ENCODE peak calls at places on chromosomes 13 and 19, in four cellular contexts. G, T, P and Z are unnamed samples.
A peak's percentile ranks its signal among the peaks of the same experiment; 100 is the strongest.

GRCh38 chr19:52638601-52639000 is 446 bp upstream of the ZNF83 start:
- DNase-seq in P (no peak), G (no peak), T (peak; percentile 42), Z (no peak)

GRCh38 chr19:688214-688613 is 7.0 kb downstream of the PRSS57 start:
- DNase-seq in G (no peak), T (no peak), P (no peak), Z (no peak)

GRCh38 chr19:44131955-44132354 is 9.4 kb upstream of the ZNF234 start:
- DNase-seq in G (no peak), P (no peak), T (no peak), Z (no peak)

GRCh38 chr19:45558399-45558878 is 26.2 kb downstream of the OPA3 start:
- DNase-seq in P (no peak), G (peak; percentile 26), T (peak; percentile 87), Z (peak; percentile 94)

GRCh38 chr13:101155920-101156319 is 260.4 kb downstream of the NALCN start:
- DNase-seq in P (no peak), G (no peak), T (no peak), Z (peak; percentile 59)

GRCh38 chr19:48102870-48103751 is 7.5 kb downstream of the PLA2G4C start:
- DNase-seq in G (no peak), P (no peak), T (no peak), Z (peak; percentile 82)

GRCh38 chr19:33344210-33344609 is 29.3 kb upstream of the CEBPG start:
- DNase-seq in P (no peak), G (no peak), T (no peak), Z (no peak)

GRCh38 chr19:4380254-4380727 is 20.1 kb downstream of the SH3GL1 start:
- DNase-seq in G (peak; percentile 40), P (no peak), T (peak; percentile 56), Z (peak; percentile 66)

GRCh38 chr13:27203854-27204253 is 32.2 kb upstream of the USP12 start:
- DNase-seq in G (no peak), P (no peak), T (no peak), Z (peak; percentile 45)

GRCh38 chr13:46721054-46721453 is 75.9 kb downstream of the ESD start:
- DNase-seq in P (no peak), T (peak; percentile 21), G (no peak), Z (peak; percentile 77)

GRCh38 chr19:13164370-13165090 is 14.3 kb downstream of the IER2 start:
- DNase-seq in G (peak; percentile 24), T (no peak), P (no peak), Z (peak; percentile 68)

GRCh38 chr19:611506-611869 is 21.8 kb downstream of the HCN2 start:
- DNase-seq in G (no peak), T (no peak), P (no peak), Z (no peak)

GRCh38 chr19:48837586-48838191 is 1.4 kb upstream of the HSD17B14 start:
- DNase-seq in G (no peak), P (no peak), T (no peak), Z (peak; percentile 40)

GRCh38 chr13:49635599-49636433 is 7.5 kb downstream of the ARL11 start:
- DNase-seq in T (no peak), P (no peak), G (no peak), Z (peak; percentile 82)

GRCh38 chr19:430701-431100 is 21.8 kb upstream of the C2CD4C start:
- DNase-seq in P (no peak), T (no peak), G (no peak), Z (no peak)

GRCh38 chr19:32404939-32405430 is 585 bp upstream of the DPY19L3 start:
- DNase-seq in G (no peak), T (no peak), P (peak; percentile 45), Z (no peak)

GRCh38 chr13:114140131-114140908 is 7.9 kb upstream of the RASA3 start:
- DNase-seq in T (no peak), P (no peak), G (no peak), Z (no peak)

GRCh38 chr19:37361994-37362393 is 8.9 kb upstream of the ZNF527 start:
- DNase-seq in G (no peak), P (no peak), T (no peak), Z (no peak)

GRCh38 chr13:43664700-43665191 is 122.0 kb downstream of the ENOX1 start:
- DNase-seq in T (no peak), G (no peak), P (no peak), Z (no peak)

GRCh38 chr13:112616586-112617381 is 28.8 kb upstream of the TUBGCP3 start:
- DNase-seq in T (peak; percentile 68), P (no peak), G (no peak), Z (peak; percentile 65)

GRCh38 chr19:34364830-34365462 is at the start of gene GPI:
- DNase-seq in G (peak; percentile 68), T (peak; percentile 88), P (peak; percentile 63), Z (peak; percentile 90)

GRCh38 chr13:68099616-68100015 is 869.5 kb upstream of the PCDH9 start:
- DNase-seq in T (no peak), G (no peak), P (no peak), Z (no peak)

GRCh38 chr19:17125728-17126677 is 50.4 kb downstream of the MYO9B start:
- DNase-seq in T (peak; percentile 80), P (no peak), G (peak; percentile 51), Z (peak; percentile 93)

GRCh38 chr13:66618702-66619101 is 611.4 kb downstream of the PCDH9 start:
- DNase-seq in P (no peak), T (peak; percentile 14), G (no peak), Z (peak; percentile 43)

GRCh38 chr13:113971471-113972231 is 2.2 kb downstream of the C13orf46 start:
- DNase-seq in P (no peak), T (no peak), G (no peak), Z (no peak)

GRCh38 chr13:89726690-89727435 is 1620.6 kb upstream of the MIR17HG start:
- DNase-seq in G (no peak), T (no peak), P (no peak), Z (no peak)

GRCh38 chr13:30371649-30372265 is 50.5 kb upstream of the UBE2L5 start:
- DNase-seq in P (no peak), T (peak; percentile 70), G (peak; percentile 68), Z (peak; percentile 99)

GRCh38 chr13:44109986-44110640 is 230.4 kb downstream of the LACC1 start:
- DNase-seq in T (no peak), P (no peak), G (no peak), Z (no peak)

GRCh38 chr13:50125556-50126377 is 110.5 kb downstream of the KCNRG start:
- DNase-seq in T (no peak), G (peak; percentile 73), P (peak; percentile 79), Z (peak; percentile 96)

GRCh38 chr19:4636151-4636717 is 3.1 kb upstream of the TNFAIP8L1 start:
- DNase-seq in P (no peak), G (peak; percentile 87), T (peak; percentile 87), Z (peak; percentile 86)

GRCh38 chr19:51784922-51785690 is 9.9 kb upstream of the FPR3 start:
- DNase-seq in P (no peak), T (peak; percentile 16), G (no peak), Z (peak; percentile 85)

GRCh38 chr19:49855277-49855675 is 4.3 kb downstream of the PTOV1 start:
- DNase-seq in G (no peak), T (no peak), P (no peak), Z (peak; percentile 70)

GRCh38 chr19:1507763-1508506 is 4.9 kb downstream of the ADAMTSL5 start:
- DNase-seq in T (peak; percentile 93), P (peak; percentile 62), G (peak; percentile 72), Z (peak; percentile 96)

GRCh38 chr13:23289917-23290357 is 109.2 kb downstream of the SGCG start:
- DNase-seq in P (no peak), G (no peak), T (no peak), Z (peak; percentile 22)

GRCh38 chr13:40153516-40153915 is 498.1 kb downstream of the COG6 start:
- DNase-seq in P (no peak), T (no peak), G (no peak), Z (no peak)

GRCh38 chr13:49546559-49546958 is 38.8 kb downstream of the RCBTB1 start:
- DNase-seq in T (no peak), P (no peak), G (no peak), Z (no peak)

GRCh38 chr13:20428666-20429644 is 96.7 kb downstream of the CRYL1 start:
- DNase-seq in P (no peak), G (no peak), T (no peak), Z (no peak)